ENCODE peak calls at places on chromosomes 13 and 19, in eight cellular contexts. T is fibroblast of pulmonary artery, N is heart left ventricle, F is foreskin fibroblast, L is HAP-1, W is right atrium auricular region, I is brain microvascular endothelial cell, V is colonic mucosa. E is an unnamed sample.

GRCh38 chr13:102141625-102142472 is 260.0 kb downstream of the FGF14 start:
- DNase-seq in F (peak), V (no peak), I (no peak), T (peak), N (no peak), L (no peak), W (no peak), E (no peak)

GRCh38 chr13:99624936-99625540 is 123.8 kb downstream of the TM9SF2 start:
- DNase-seq in T (no peak), L (no peak), W (no peak), V (no peak), N (no peak), F (no peak), I (no peak), E (peak)

GRCh38 chr19:33429891-33430673 is 56.6 kb downstream of the CEBPG start:
- DNase-seq in V (no peak), I (no peak), L (no peak), T (no peak), N (no peak), F (no peak), W (no peak), E (peak)

GRCh38 chr13:79941752-79942151 is 399.2 kb downstream of the SPRY2 start:
- DNase-seq in W (no peak), T (no peak), L (no peak), N (no peak), F (no peak), V (no peak), I (no peak), E (no peak)

GRCh38 chr13:79992111-79992510 is 348.8 kb downstream of the SPRY2 start:
- DNase-seq in F (no peak), I (no peak), N (no peak), W (no peak), V (no peak), L (no peak), T (peak), E (no peak)

GRCh38 chr19:34669305-34669704 is 7.7 kb downstream of the SCGB2B2 start:
- DNase-seq in I (no peak), F (no peak), T (no peak), V (no peak), L (no peak), W (no peak), N (no peak), E (no peak)

GRCh38 chr13:30908416-30908980 is 2.4 kb downstream of the MEDAG start:
- DNase-seq in L (no peak), T (peak), V (no peak), F (no peak), W (no peak), N (peak), I (no peak), E (no peak)

GRCh38 chr19:13187419-13187818 is 37.2 kb downstream of the IER2 start:
- DNase-seq in V (no peak), N (no peak), W (no peak), F (no peak), L (no peak), T (no peak), I (no peak), E (no peak)

GRCh38 chr13:95698047-95698749 is 21.3 kb downstream of the DNAJC3 start:
- DNase-seq in I (no peak), T (peak), W (no peak), N (no peak), V (no peak), L (no peak), F (no peak), E (no peak)

GRCh38 chr13:22232186-22232585 is 561.3 kb downstream of the FGF9 start:
- DNase-seq in W (no peak), T (no peak), L (no peak), I (no peak), F (no peak), V (no peak), N (no peak), E (no peak)

GRCh38 chr13:49240017-49240416 is 7.7 kb upstream of the CDADC1 start:
- DNase-seq in T (peak), I (peak), N (no peak), V (no peak), L (peak), F (no peak), W (no peak), E (peak)

GRCh38 chr19:34317311-34317927 is 47.6 kb upstream of the GPI start:
- DNase-seq in T (peak), L (no peak), I (no peak), V (peak), N (no peak), F (no peak), W (no peak), E (no peak)

GRCh38 chr13:24865158-24865557 is 101.2 kb downstream of the RNF17 start:
- DNase-seq in L (no peak), V (no peak), N (no peak), T (peak), F (no peak), W (no peak), I (no peak), E (no peak)

GRCh38 chr13:101399365-101399764 is 16.9 kb downstream of the NALCN start:
- DNase-seq in T (no peak), I (peak), N (no peak), V (no peak), F (no peak), W (no peak), L (no peak), E (no peak)

GRCh38 chr19:17095141-17095919 is 19.8 kb downstream of the MYO9B start:
- DNase-seq in L (no peak), V (peak), N (peak), F (no peak), I (peak), W (peak), T (peak), E (no peak)

GRCh38 chr13:20702530-20702929 is 969 bp upstream of the IL17D start:
- DNase-seq in L (no peak), F (no peak), T (no peak), V (peak), I (no peak), W (no peak), N (no peak), E (no peak)

GRCh38 chr13:79709526-79709925 is 228.6 kb downstream of the NDFIP2 start:
- DNase-seq in T (no peak), L (no peak), F (no peak), V (no peak), W (no peak), N (no peak), I (no peak), E (no peak)

GRCh38 chr13:97308735-97309429 is 86.7 kb downstream of the MBNL2 start:
- DNase-seq in W (no peak), V (no peak), N (no peak), L (no peak), I (peak), F (no peak), T (no peak), E (no peak)

GRCh38 chr19:19062454-19063182 is 1.2 kb upstream of the SLC25A42 start:
- DNase-seq in T (peak), L (no peak), F (peak), V (no peak), W (no peak), N (peak), I (peak), E (no peak)

GRCh38 chr19:42555801-42556200 is 27.5 kb upstream of the CEACAM1 start:
- DNase-seq in W (peak), F (no peak), T (no peak), N (no peak), V (no peak), L (no peak), I (no peak), E (no peak)

GRCh38 chr19:17779281-17779930 is 15.5 kb upstream of the B3GNT3 start:
- DNase-seq in V (peak), F (no peak), L (peak), W (no peak), T (peak), N (peak), I (no peak), E (peak)

GRCh38 chr19:35943542-35944301 is 7.5 kb downstream of the LRFN3 start:
- DNase-seq in N (no peak), V (no peak), I (no peak), F (no peak), L (no peak), W (no peak), T (no peak), E (no peak)

GRCh38 chr13:106373989-106374572 is 161.4 kb downstream of the EFNB2 start:
- DNase-seq in V (no peak), I (no peak), T (peak), L (no peak), W (no peak), N (no peak), F (peak), E (peak)

GRCh38 chr13:27643334-27644158 is 21.9 kb downstream of the POLR1D start:
- DNase-seq in W (no peak), T (no peak), F (no peak), L (no peak), V (no peak), I (no peak), N (no peak), E (no peak)

GRCh38 chr19:5091576-5092215 is 122.8 kb downstream of the KDM4B start:
- DNase-seq in V (no peak), W (no peak), T (no peak), N (no peak), F (no peak), L (no peak), I (no peak), E (peak)

GRCh38 chr13:25406377-25406776 is 34.6 kb downstream of the ATP8A2 start:
- DNase-seq in F (no peak), T (no peak), I (peak), W (no peak), V (no peak), L (peak), N (no peak), E (peak)

GRCh38 chr13:97133554-97133953 is 88.6 kb upstream of the MBNL2 start:
- DNase-seq in N (no peak), F (no peak), T (no peak), I (no peak), L (no peak), V (no peak), W (no peak), E (no peak)

GRCh38 chr13:108212901-108213300 is 2.4 kb downstream of the LIG4 start:
- DNase-seq in W (no peak), I (no peak), T (no peak), F (no peak), N (no peak), V (no peak), L (no peak), E (no peak)

GRCh38 chr19:16208847-16209246 is 11.1 kb downstream of the AP1M1 start:
- DNase-seq in F (no peak), N (no peak), I (no peak), L (no peak), W (no peak), V (no peak), T (no peak), E (no peak)

DNA sequence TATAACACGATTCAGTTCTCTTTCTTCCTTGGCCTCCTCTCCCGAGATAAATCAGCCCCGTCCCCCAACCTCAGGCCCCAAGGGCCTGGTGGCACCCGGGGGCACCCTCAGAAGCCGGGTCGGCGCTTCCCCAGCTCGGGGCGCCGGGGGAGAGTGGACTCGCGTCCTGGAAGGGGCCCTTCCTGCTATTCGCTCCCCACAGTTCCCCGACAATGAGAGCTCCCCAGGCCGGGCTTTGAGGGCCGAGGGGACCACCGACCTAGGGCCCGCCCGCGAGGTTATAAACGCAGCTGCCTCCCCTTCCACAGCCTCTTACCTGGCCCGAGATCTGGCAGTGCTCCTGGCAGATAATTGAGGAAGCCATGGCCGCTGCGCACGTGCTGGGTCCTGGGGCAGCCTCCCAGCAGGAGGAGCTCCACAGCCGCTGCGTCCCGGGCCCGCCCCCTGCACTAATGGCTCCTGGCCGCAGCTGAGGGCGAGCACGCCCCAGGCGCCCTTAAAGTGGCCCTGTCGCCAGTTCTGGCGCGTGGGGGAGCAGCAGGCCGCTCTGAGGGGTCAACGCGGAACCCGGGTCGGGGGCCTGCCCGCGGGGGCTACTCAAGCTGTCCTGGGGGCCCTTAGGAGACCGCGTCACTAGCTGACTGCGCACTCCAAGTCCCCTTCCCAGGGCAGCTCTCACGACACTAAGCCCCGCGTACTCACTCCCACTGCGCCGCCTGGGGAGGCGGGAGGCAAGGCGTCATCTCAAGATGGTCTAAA is at the start of gene SOHLH2:
- DNase-seq in V (no peak), T (no peak), W (no peak), N (no peak), L (no peak), F (no peak), I (no peak), E (no peak)
- H3K4me3 ChIP-seq in V (no peak), T (no peak), W (no peak), N (no peak), L (no peak), F (no peak), I (no peak), E (no peak)

DNA sequence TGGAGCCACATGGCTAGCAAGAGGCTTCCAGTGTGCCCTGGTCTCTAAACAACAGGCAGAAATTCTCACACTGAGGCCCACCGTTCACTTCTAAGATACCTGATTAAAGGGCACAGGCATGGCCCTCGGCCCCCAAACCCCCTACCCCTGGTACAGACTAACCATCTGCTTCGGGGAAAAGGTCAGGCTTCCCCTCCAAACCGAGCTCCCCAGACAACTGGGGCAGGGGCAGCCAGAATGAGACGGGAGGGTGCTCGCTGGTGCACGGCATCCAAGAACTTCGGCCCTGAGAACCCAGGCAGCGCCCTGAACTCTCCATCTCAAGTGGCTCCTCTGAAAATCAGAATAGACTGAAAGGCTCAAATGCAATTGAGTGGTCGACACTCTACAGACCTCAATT is 5.6 kb downstream of the PPP6R1 start:
- DNase-seq in V (no peak), T (no peak), N (no peak), F (no peak), L (no peak), W (no peak), I (no peak), E (no peak)
- H3K4me3 ChIP-seq in V (no peak), T (no peak), N (no peak), F (no peak), L (no peak), W (no peak), I (no peak), E (no peak)

DNA sequence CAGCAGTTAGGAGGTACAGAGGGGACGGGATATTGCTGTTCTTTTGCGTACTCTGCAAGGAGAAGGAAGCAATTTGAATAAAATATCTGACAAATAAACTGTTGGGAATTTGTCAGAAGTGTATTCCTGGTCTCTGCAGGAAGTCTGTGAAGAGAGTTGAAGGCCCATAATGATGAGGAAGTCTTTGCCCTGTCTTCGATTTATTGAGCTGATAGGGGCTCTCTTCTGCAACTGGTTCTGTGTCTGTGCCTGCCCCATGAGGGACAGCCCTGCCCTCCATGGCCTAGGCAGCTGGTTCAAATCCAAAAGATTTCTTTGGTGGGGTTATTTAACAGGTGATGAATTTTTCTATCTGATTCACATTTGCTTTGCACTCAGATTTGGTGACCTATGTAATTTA is 339.7 kb upstream of the EDNRB start:
- DNase-seq in N (no peak), L (no peak), F (no peak), I (no peak), T (no peak), W (no peak), V (no peak), E (no peak)
- H3K4me3 ChIP-seq in N (no peak), L (no peak), F (no peak), I (no peak), T (no peak), W (no peak), V (no peak), E (no peak)

GRCh38 chr19:40744554-40745401 is 5.5 kb downstream of the ACTMAP start:
- DNase-seq in V (no peak), N (no peak), F (no peak), L (no peak), T (no peak), I (no peak), W (no peak), E (peak)

GRCh38 chr19:40742477-40742876 is 7.8 kb downstream of the ACTMAP start:
- DNase-seq in N (no peak), I (no peak), F (no peak), W (no peak), V (no peak), L (no peak), T (no peak), E (no peak)

GRCh38 chr19:40747536-40747935 is 2.7 kb downstream of the ACTMAP start:
- DNase-seq in F (no peak), W (no peak), T (no peak), I (no peak), V (no peak), L (no peak), N (no peak), E (no peak)

GRCh38 chr19:40743926-40744325 is 6.4 kb downstream of the ACTMAP start:
- DNase-seq in L (no peak), W (no peak), N (no peak), T (no peak), I (no peak), F (no peak), V (no peak), E (no peak)

DNA sequence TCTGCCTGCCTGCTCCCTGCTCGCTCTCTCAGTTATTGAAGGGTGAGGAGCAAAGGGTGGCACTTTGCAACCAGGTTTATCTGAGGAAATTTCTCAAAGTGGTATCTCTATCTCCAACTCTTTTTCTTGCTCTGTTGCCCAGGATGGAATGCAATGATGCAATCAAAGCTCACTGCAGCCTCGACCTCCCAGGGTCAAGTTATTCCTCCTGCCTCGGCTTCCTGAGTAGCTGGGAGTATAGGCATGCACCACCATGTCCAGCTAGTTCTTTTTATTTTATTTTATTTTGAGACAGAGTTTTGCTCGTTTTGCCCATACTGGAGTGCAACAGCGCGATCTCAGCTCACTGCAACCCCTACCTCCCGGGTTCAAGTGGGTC is 4.9 kb downstream of the ACTMAP start:
- DNase-seq in F (peak), T (peak), W (no peak), N (no peak), L (no peak), I (peak), V (no peak), E (no peak)
- H3K4me3 ChIP-seq in F (no peak), T (no peak), W (no peak), N (no peak), L (no peak), I (no peak), V (no peak), E (no peak)

GRCh38 chr13:46170687-46171086 is 11.3 kb downstream of the LCP1 start:
- DNase-seq in F (no peak), I (no peak), T (peak), L (no peak), V (no peak), W (no peak), N (no peak), E (no peak)
- H3K4me3 ChIP-seq in F (no peak), I (no peak), T (no peak), L (no peak), V (no peak), W (no peak), N (no peak), E (no peak)

DNA sequence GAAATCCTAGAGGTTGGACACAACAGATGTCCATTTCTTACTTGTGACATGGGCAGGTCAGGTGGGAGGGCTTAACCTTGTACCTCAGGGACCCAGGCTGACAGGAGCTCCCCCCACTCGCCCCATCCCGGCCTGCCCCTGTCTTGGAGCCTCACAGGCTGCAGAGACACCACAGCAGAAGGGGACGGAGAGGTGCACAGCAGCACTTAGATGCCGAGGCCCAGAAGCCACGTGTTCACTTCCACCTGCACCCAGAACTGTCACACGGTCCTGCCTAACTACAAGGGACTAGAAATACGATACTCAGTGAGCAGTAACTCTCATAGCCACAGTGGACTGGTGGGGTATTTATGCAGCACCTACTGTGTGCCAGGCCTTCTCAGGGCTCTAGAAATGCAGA is 129.7 kb downstream of the SIPA1L3 start:
- DNase-seq in F (no peak), L (no peak), I (no peak), T (no peak), W (no peak), N (no peak), V (no peak), E (peak)
- H3K4me3 ChIP-seq in F (no peak), L (no peak), I (no peak), T (no peak), W (no peak), N (no peak), V (no peak), E (no peak)

GRCh38 chr19:45643024-45643926 is 4.1 kb upstream of the EML2 start:
- DNase-seq in V (peak), F (peak), L (peak), N (peak), I (peak), W (peak), T (peak), E (peak)

GRCh38 chr19:45646345-45646698 is 7.1 kb upstream of the EML2 start:
- DNase-seq in T (no peak), I (no peak), F (no peak), V (no peak), N (no peak), L (no peak), W (no peak), E (no peak)

GRCh38 chr19:45645068-45645630 is 6.0 kb upstream of the EML2 start:
- DNase-seq in F (no peak), N (no peak), T (no peak), W (no peak), V (no peak), I (no peak), L (no peak), E (no peak)

GRCh38 chr19:45645631-45646344 is 6.6 kb upstream of the EML2 start:
- DNase-seq in W (peak), T (peak), F (peak), N (peak), L (peak), I (peak), V (peak), E (peak)

GRCh38 chr19:45643927-45644771 is 5.0 kb upstream of the EML2 start:
- DNase-seq in I (no peak), F (no peak), L (no peak), N (no peak), T (no peak), V (no peak), W (no peak), E (no peak)
- H3K4me3 ChIP-seq in I (no peak), F (no peak), L (no peak), N (no peak), T (no peak), V (no peak), W (no peak), E (peak)